ENCODE peak calls at places on chromosomes 12 and 14, in seven cellular contexts. G is breast epithelium, T is mammary epithelial cell, B is GM06990, F is heart left ventricle, M is brain microvascular endothelial cell, C is MCF 10A. Y is an unnamed sample.

GRCh38 chr12:3624273-3624672 is 128.6 kb downstream of the CRACR2A start:
- DNase-seq in F (no peak), C (no peak), G (no peak), T (no peak), M (no peak), B (no peak), Y (no peak)

GRCh38 chr12:45299132-45299692 is 83.3 kb downstream of the ANO6 start:
- DNase-seq in C (peak), G (no peak), B (no peak), M (peak), F (no peak), T (peak), Y (no peak)

GRCh38 chr12:132430838-132431826 is 58.8 kb upstream of the FBRSL1 start:
- DNase-seq in F (no peak), C (no peak), G (no peak), M (no peak), T (no peak), B (no peak), Y (no peak)

GRCh38 chr14:104557766-104558165 is 21.8 kb upstream of the C14orf180 start:
- DNase-seq in G (peak), T (no peak), B (no peak), F (no peak), C (no peak), M (no peak), Y (no peak)

GRCh38 chr14:82776958-82777357 is 1243.3 kb upstream of the SEL1L start:
- DNase-seq in M (no peak), B (no peak), F (no peak), T (no peak), C (no peak), G (no peak), Y (no peak)

GRCh38 chr14:73787760-73788508 is 63.7 kb upstream of the PTGR2 start:
- DNase-seq in F (no peak), M (peak), C (peak), B (no peak), G (no peak), T (peak), Y (no peak)

GRCh38 chr14:100605230-100605629 is 18.0 kb upstream of the BEGAIN start:
- DNase-seq in C (no peak), F (no peak), G (no peak), T (no peak), B (no peak), M (no peak), Y (no peak)

GRCh38 chr14:34496007-34496678 is 34.1 kb upstream of the SPTSSA start:
- DNase-seq in F (no peak), T (no peak), G (no peak), B (no peak), C (peak), M (no peak), Y (no peak)

GRCh38 chr12:52155048-52155868 is 36.6 kb downstream of the KRT80 start:
- DNase-seq in F (no peak), C (peak), T (peak), G (no peak), M (peak), B (no peak), Y (no peak)

GRCh38 chr14:54738009-54738408 is 164.6 kb downstream of the GCH1 start:
- DNase-seq in C (no peak), F (no peak), G (no peak), M (no peak), B (no peak), T (no peak), Y (no peak)

GRCh38 chr12:124527861-124528561 is 39.4 kb downstream of the NCOR2 start:
- DNase-seq in C (no peak), B (no peak), G (no peak), M (no peak), T (no peak), F (peak), Y (no peak)

GRCh38 chr12:51926064-51926632 is 18.8 kb downstream of the ACVRL1 start:
- DNase-seq in M (no peak), G (peak), F (peak), T (no peak), C (no peak), B (no peak), Y (no peak)

GRCh38 chr12:115785548-115785947 is 491.9 kb downstream of the MED13L start:
- DNase-seq in C (no peak), G (no peak), B (no peak), M (no peak), T (no peak), F (no peak), Y (no peak)
- TF ChIP-seq CTCF in C (no peak), G (no peak), B (no peak), M (no peak), T (peak), F (no peak), Y (no peak)

GRCh38 chr14:65170768-65171251 is 68.5 kb upstream of the MAX start:
- DNase-seq in C (no peak), B (peak), G (no peak), F (no peak), T (peak), M (peak), Y (no peak)
- TF ChIP-seq CTCF in C (no peak), B (peak), G (no peak), F (no peak), T (peak), M (peak), Y (peak)

GRCh38 chr14:80186301-80186800 is 25.0 kb downstream of the DIO2 start:
- DNase-seq in B (no peak), T (no peak), M (no peak), G (no peak), C (no peak), F (no peak), Y (no peak)
- TF ChIP-seq CTCF in B (no peak), T (no peak), M (no peak), G (no peak), C (no peak), F (no peak), Y (no peak)

GRCh38 chr14:92847220-92848148 is 53.4 kb downstream of the GOLGA5 start:
- DNase-seq in F (no peak), T (no peak), B (no peak), C (no peak), G (no peak), M (no peak), Y (no peak)

GRCh38 chr14:92846162-92846897 is 52.2 kb downstream of the GOLGA5 start:
- DNase-seq in C (peak), G (no peak), F (no peak), T (peak), B (peak), M (peak), Y (no peak)

GRCh38 chr14:92850492-92850891 is 56.4 kb downstream of the GOLGA5 start:
- DNase-seq in G (no peak), T (peak), M (peak), C (peak), B (no peak), F (no peak), Y (no peak)

GRCh38 chr14:92844220-92844619 is 50.1 kb downstream of the GOLGA5 start:
- DNase-seq in T (no peak), B (peak), C (peak), G (no peak), M (no peak), F (no peak), Y (no peak)

GRCh38 chr14:92848941-92849340 is 54.8 kb downstream of the GOLGA5 start:
- DNase-seq in M (no peak), G (no peak), F (no peak), T (no peak), C (no peak), B (no peak), Y (no peak)
- TF ChIP-seq CTCF in M (no peak), G (no peak), F (no peak), T (no peak), C (no peak), B (no peak), Y (no peak)

GRCh38 chr12:31020385-31021166 is 53.1 kb upstream of the DDX11 start:
- DNase-seq in C (no peak), T (no peak), G (no peak), F (no peak), M (no peak), B (no peak), Y (no peak)

GRCh38 chr12:31019561-31020308 is 53.9 kb upstream of the DDX11 start:
- DNase-seq in B (no peak), F (no peak), G (no peak), T (no peak), C (no peak), M (no peak), Y (no peak)

GRCh38 chr12:31021181-31021580 is 52.5 kb upstream of the DDX11 start:
- DNase-seq in G (no peak), T (no peak), C (no peak), B (no peak), M (no peak), F (no peak), Y (no peak)

GRCh38 chr12:31023271-31023724 is 50.4 kb upstream of the DDX11 start:
- DNase-seq in T (no peak), M (no peak), F (no peak), B (no peak), C (no peak), G (no peak), Y (peak)

GRCh38 chr12:31021809-31022492 is 51.7 kb upstream of the DDX11 start:
- DNase-seq in B (no peak), C (no peak), G (no peak), F (no peak), T (no peak), M (no peak), Y (no peak)
- TF ChIP-seq CTCF in B (no peak), C (no peak), G (no peak), F (no peak), T (no peak), M (peak), Y (no peak)

GRCh38 chr12:113194971-113195391 is 9.5 kb downstream of the RITA1 start:
- DNase-seq in T (no peak), G (no peak), F (no peak), M (peak), B (no peak), C (no peak), Y (no peak)
- TF ChIP-seq CTCF in T (no peak), G (no peak), F (no peak), M (no peak), B (no peak), C (no peak), Y (no peak)

GRCh38 chr12:28191690-28192089 is 1.4 kb downstream of the CCDC91 start:
- DNase-seq in T (peak), C (peak), M (peak), B (no peak), F (no peak), G (no peak), Y (no peak)

GRCh38 chr12:28189774-28190320 is 409 bp upstream of the CCDC91 start:
- DNase-seq in F (no peak), C (no peak), B (no peak), M (peak), G (no peak), T (no peak), Y (no peak)

GRCh38 chr12:28192145-28192544 is 1.9 kb downstream of the CCDC91 start:
- DNase-seq in C (no peak), G (no peak), T (no peak), M (no peak), F (no peak), B (no peak), Y (no peak)

GRCh38 chr12:28191018-28191595 is 851 bp downstream of the CCDC91 start:
- DNase-seq in C (peak), M (no peak), B (no peak), G (no peak), T (peak), F (peak), Y (no peak)

GRCh38 chr12:28190321-28191017 is at the start of gene CCDC91:
- DNase-seq in G (peak), F (peak), T (peak), B (peak), C (peak), M (peak), Y (peak)
- TF ChIP-seq CTCF in G (peak), F (no peak), T (no peak), B (peak), C (no peak), M (no peak), Y (peak)

GRCh38 chr14:97298775-97299174 is 501.6 kb downstream of the VRK1 start:
- DNase-seq in T (no peak), M (no peak), B (no peak), G (no peak), C (no peak), F (no peak), Y (no peak)

GRCh38 chr14:97301931-97302559 is 504.9 kb downstream of the VRK1 start:
- DNase-seq in G (no peak), B (no peak), F (no peak), M (no peak), T (no peak), C (no peak), Y (no peak)

GRCh38 chr14:97295108-97295710 is 498.0 kb downstream of the VRK1 start:
- DNase-seq in G (no peak), M (no peak), T (no peak), B (no peak), F (no peak), C (no peak), Y (no peak)

GRCh38 chr14:97298331-97298730 is 501.1 kb downstream of the VRK1 start:
- DNase-seq in G (no peak), F (no peak), M (no peak), C (no peak), B (no peak), T (no peak), Y (no peak)

DNA sequence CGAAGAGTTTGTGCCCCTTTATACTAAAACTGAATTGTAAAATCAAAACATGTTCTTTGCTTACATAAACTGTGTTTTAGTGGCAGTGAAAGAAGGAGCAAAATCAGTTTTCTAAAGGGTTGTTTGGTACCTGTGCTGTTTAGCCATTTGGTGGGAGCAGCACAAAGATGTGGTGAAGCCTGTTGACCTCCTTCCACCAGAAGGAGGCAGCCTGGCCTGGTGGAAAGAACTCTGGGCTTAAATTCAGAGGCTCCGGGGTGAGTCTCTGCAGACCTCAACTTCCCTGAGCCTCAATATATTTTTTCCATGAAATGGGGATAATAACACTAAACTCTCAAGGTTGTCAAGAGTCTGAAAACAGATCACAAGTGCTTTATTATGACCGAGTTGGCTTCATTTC is 502.5 kb downstream of the VRK1 start:
- DNase-seq in M (no peak), C (peak), G (no peak), T (no peak), B (no peak), F (no peak), Y (no peak)
- TF ChIP-seq CTCF in M (no peak), C (no peak), G (no peak), T (no peak), B (peak), F (no peak), Y (peak)

GRCh38 chr12:70823182-70823976 is 97.2 kb downstream of the PTPRR start:
- DNase-seq in T (no peak), M (no peak), G (no peak), F (no peak), B (no peak), C (no peak), Y (no peak)
- TF ChIP-seq CTCF in T (peak), M (no peak), G (no peak), F (no peak), B (no peak), C (no peak), Y (no peak)